ENCODE peak calls at places on chromosomes 1 and 21, in six cellular contexts. K, O, X, N, G and P are unnamed samples.

GRCh38 chr1:158951956-158952355 is 20.6 kb downstream of the PYHIN1 start:
- DNase-seq in K (peak; percentile 19), O (no peak), X (no peak), N (peak; percentile 88), G (no peak), P (no peak)

GRCh38 chr1:59446257-59446901 is 149.5 kb downstream of the FGGY start:
- DNase-seq in K (no peak), O (no peak), X (no peak), N (no peak), G (no peak), P (no peak)

GRCh38 chr1:67236277-67236676 is 70.0 kb downstream of the IL23R start:
- DNase-seq in K (no peak), O (no peak), X (no peak), N (no peak), G (no peak), P (no peak)

GRCh38 chr1:227558807-227559186 is 4.6 kb upstream of the ZNF678 start:
- DNase-seq in K (no peak), O (no peak), X (no peak), N (no peak), G (no peak), P (no peak)

GRCh38 chr21:34693192-34693810 is 24.5 kb downstream of the CLIC6 start:
- DNase-seq in K (no peak), O (no peak), X (peak; percentile 64), N (peak; percentile 41), G (no peak), P (peak; percentile 57)

GRCh38 chr1:84122780-84123382 is 21.2 kb upstream of the PRKACB start:
- DNase-seq in K (no peak), O (no peak), X (peak; percentile 48), N (peak; percentile 25), G (no peak), P (peak; percentile 67)

GRCh38 chr1:112868191-112868590 is 87.8 kb downstream of the SLC16A1 start:
- DNase-seq in K (no peak), O (no peak), X (no peak), N (no peak), G (no peak), P (no peak)

GRCh38 chr1:220791287-220791686 is 4.6 kb downstream of the MTARC1 start:
- DNase-seq in K (no peak), O (no peak), X (no peak), N (peak; percentile 51), G (peak; percentile 86), P (peak; percentile 27)

GRCh38 chr1:213541641-213542040 is 446.1 kb upstream of the PROX1 start:
- DNase-seq in K (no peak), O (no peak), X (no peak), N (no peak), G (no peak), P (no peak)

GRCh38 chr1:213931804-213932203 is 56.0 kb upstream of the PROX1 start:
- DNase-seq in K (no peak), O (no peak), X (no peak), N (no peak), G (no peak), P (no peak)

GRCh38 chr1:225427249-225428065 is at the start of gene LBR:
- DNase-seq in K (peak; percentile 47), O (peak; percentile 93), X (no peak), N (peak; percentile 15), G (no peak), P (no peak)

GRCh38 chr1:59856725-59857338 is 42.1 kb downstream of the HOOK1 start:
- DNase-seq in K (no peak), O (no peak), X (peak; percentile 58), N (no peak), G (no peak), P (no peak)

GRCh38 chr1:176559474-176560390 is 96.8 kb downstream of the PAPPA2 start:
- DNase-seq in K (peak; percentile 29), O (no peak), X (peak; percentile 38), N (peak; percentile 31), G (peak; percentile 88), P (peak; percentile 27)

GRCh38 chr1:222387020-222387816 is 160.7 kb downstream of the HHIPL2 start:
- DNase-seq in K (no peak), O (no peak), X (no peak), N (no peak), G (no peak), P (no peak)

GRCh38 chr1:111216751-111217150 is 10.8 kb upstream of the CHI3L2 start:
- DNase-seq in K (no peak), O (no peak), X (no peak), N (no peak), G (no peak), P (no peak)

GRCh38 chr1:155996166-155996565 is 17.8 kb upstream of the ARHGEF2 start:
- DNase-seq in K (no peak), O (no peak), X (no peak), N (no peak), G (no peak), P (no peak)

GRCh38 chr1:100810360-100810759 is 84.3 kb downstream of the EXTL2 start:
- DNase-seq in K (no peak), O (no peak), X (no peak), N (no peak), G (no peak), P (no peak)

GRCh38 chr1:41093826-41094225 is 72.3 kb upstream of the SLFNL1 start:
- DNase-seq in K (no peak), O (no peak), X (no peak), N (no peak), G (no peak), P (no peak)

GRCh38 chr1:11919621-11920020 is 6.6 kb downstream of the KIAA2013 start:
- DNase-seq in K (no peak), O (no peak), X (no peak), N (no peak), G (no peak), P (no peak)

GRCh38 chr1:11921022-11921421 is 5.2 kb downstream of the KIAA2013 start:
- DNase-seq in K (no peak), O (no peak), X (no peak), N (no peak), G (no peak), P (no peak)

GRCh38 chr1:11923069-11923826 is 3.0 kb downstream of the KIAA2013 start:
- DNase-seq in K (no peak), O (no peak), X (no peak), N (no peak), G (no peak), P (no peak)

GRCh38 chr1:11920239-11920903 is 5.9 kb downstream of the KIAA2013 start:
- DNase-seq in K (no peak), O (no peak), X (no peak), N (no peak), G (no peak), P (no peak)

GRCh38 chr1:11918779-11919519 is 7.3 kb downstream of the KIAA2013 start:
- DNase-seq in K (no peak), O (no peak), X (peak; percentile 62), N (no peak), G (no peak), P (no peak)
- TF ChIP-seq POLR2AphosphoS5 in K (no peak), O (no peak), X (peak; percentile 67), N (no peak), G (no peak), P (no peak)

DNA sequence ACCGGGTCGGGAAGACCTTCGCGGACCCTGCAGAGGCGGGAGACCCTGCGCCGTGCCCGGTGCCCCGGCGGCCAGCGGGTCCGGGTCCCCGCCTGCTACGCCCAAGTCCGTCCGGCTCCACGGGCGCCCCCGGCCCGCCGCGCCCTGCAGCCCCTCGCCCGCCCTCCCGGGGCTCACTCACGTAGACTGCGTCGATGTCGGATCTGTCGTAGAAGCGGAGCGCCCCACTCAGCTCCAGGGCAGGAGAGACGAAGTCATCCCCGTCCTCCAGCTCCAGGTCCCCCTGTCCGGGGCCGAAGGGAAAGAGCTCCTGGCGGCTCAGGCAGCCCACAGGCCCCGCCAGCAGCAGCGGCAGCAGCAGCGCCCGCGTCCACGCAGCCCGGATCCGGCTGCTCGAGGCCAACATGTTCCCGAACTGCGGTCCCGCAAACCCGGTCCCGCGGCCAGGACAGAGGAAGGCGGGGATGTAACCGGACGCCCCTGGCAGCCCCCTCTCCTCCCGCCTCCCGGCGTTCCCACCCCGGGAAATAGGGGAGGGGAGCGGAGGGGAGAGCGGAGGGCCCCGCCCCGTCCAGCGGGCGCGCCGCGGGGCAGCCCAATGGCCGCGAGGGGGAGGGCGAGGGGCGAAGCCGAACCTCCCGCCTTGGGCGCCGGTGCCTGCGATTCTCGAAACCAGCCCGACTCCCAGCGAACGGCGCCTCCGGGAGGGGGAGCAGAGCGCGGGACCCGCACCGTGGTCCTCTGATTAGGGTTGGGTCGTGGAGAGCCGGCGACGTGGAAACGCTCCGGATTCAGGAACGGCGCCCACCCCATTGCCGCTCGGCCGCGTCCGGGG is at the start of gene NID1:
- DNase-seq in K (peak; percentile 56), O (peak; percentile 86), X (peak; percentile 63), N (peak; percentile 11), G (peak; percentile 94), P (peak; percentile 75)
- TF ChIP-seq POLR2AphosphoS5 in K (no peak), O (peak; percentile 93), X (peak; percentile 79), N (no peak), G (peak; percentile 96), P (peak; percentile 19)

GRCh38 chr1:236794585-236795034 is 482 bp upstream of the MTR start:
- DNase-seq in K (no peak), O (no peak), X (no peak), N (no peak), G (no peak), P (no peak)

GRCh38 chr1:236799001-236799400 is 3.9 kb downstream of the MTR start:
- DNase-seq in K (no peak), O (no peak), X (no peak), N (no peak), G (no peak), P (no peak)

GRCh38 chr1:236795757-236796719 is 946 bp downstream of the MTR start:
- DNase-seq in K (no peak), O (no peak), X (no peak), N (peak; percentile 60), G (no peak), P (peak; percentile 64)

GRCh38 chr1:236800002-236800620 is 5.0 kb downstream of the MTR start:
- DNase-seq in K (no peak), O (no peak), X (no peak), N (no peak), G (no peak), P (no peak)

GRCh38 chr1:236795035-236795756 is at the start of gene MTR:
- DNase-seq in K (peak; percentile 91), O (peak; percentile 96), X (peak; percentile 99), N (peak; percentile 99), G (peak; percentile 99), P (peak; percentile 98)
- TF ChIP-seq POLR2AphosphoS5 in K (peak; percentile 95), O (peak; percentile 95), X (peak; percentile 94), N (peak; percentile 87), G (peak; percentile 96), P (peak; percentile 85)

GRCh38 chr1:157734328-157734727 is 33.8 kb upstream of the FCRL3 start:
- DNase-seq in K (no peak), O (no peak), X (no peak), N (peak; percentile 55), G (no peak), P (no peak)

DNA sequence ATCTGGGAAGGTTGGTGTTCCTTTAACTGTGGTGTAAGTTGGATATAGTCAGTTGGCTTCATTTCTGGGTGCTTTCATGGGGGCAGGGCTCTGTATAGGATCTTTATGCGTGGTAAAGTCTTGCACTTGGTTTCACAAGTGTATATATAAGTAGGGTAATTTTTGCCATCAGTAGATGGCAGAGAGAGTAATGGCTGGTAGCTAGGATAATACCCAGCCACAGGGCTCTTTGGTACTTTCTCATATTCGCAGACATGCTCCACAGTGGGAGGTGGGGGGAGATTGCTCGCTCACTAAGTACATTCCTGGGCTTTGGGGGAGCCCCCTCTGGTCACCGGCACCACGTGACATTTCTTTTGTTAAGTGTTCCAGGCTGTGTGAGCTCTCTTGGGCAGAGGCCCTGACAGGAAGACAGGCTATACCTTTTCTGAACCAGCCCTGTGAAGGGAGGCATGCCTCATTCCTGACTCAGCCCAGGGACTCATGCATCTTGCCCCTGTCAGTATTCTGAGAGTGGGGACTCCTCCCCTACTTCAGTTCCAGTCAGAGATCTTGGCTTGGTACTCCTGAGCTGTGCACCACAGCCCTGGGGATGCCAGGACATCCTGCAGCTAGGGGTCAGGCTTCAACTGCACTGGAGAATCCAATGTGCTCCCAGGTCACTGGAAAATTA is 37.6 kb downstream of the FCRL2 start:
- DNase-seq in K (no peak), O (no peak), X (no peak), N (no peak), G (no peak), P (no peak)
- TF ChIP-seq POLR2AphosphoS5 in K (no peak), O (no peak), X (no peak), N (no peak), G (no peak), P (no peak)